ENCODE peak calls at places on chromosomes 7 and 10, in eight cellular contexts. H is K562, A is Panc1, Q is HepG2, U is SK-N-SH, S is GM23338, V is HCT116, T is GM12878. D is an unnamed sample.

GRCh38 chr10:103618575-103619423 is 125.3 kb downstream of the NEURL1 start:
- DNase-seq in T (no peak), Q (no peak), S (no peak), U (peak), V (no peak), A (no peak), H (peak), D (peak)

GRCh38 chr7:26777383-26777782 is 87.0 kb downstream of the SKAP2 start:
- DNase-seq in T (no peak), V (no peak), Q (no peak), U (peak), A (no peak), H (no peak), S (peak), D (no peak)

GRCh38 chr10:117477961-117478670 is 64.4 kb upstream of the EMX2 start:
- DNase-seq in S (no peak), Q (no peak), H (peak), A (peak), T (no peak), V (peak), U (no peak), D (no peak)

GRCh38 chr10:52864459-52865106 is 92.0 kb upstream of the MBL2 start:
- DNase-seq in S (peak), H (no peak), U (no peak), T (no peak), Q (peak), A (peak), V (no peak), D (no peak)

GRCh38 chr7:37740398-37740797 is 56.8 kb downstream of the GPR141 start:
- DNase-seq in Q (no peak), S (no peak), T (no peak), H (no peak), V (no peak), U (no peak), A (no peak), D (no peak)

GRCh38 chr10:89217057-89217990 is 10.2 kb upstream of the CH25H start:
- DNase-seq in V (peak), A (peak), T (peak), U (peak), S (peak), H (peak), Q (peak), D (peak)

GRCh38 chr7:155999631-156000489 is 187.6 kb upstream of the SHH start:
- DNase-seq in V (no peak), A (no peak), H (no peak), S (no peak), U (no peak), T (no peak), Q (no peak), D (no peak)

GRCh38 chr7:3042861-3043489 is 692 bp downstream of the CARD11 start:
- DNase-seq in S (peak), U (no peak), H (peak), V (no peak), T (no peak), Q (no peak), A (no peak), D (no peak)

GRCh38 chr7:7881581-7881980 is 87.0 kb upstream of the GLCCI1 start:
- DNase-seq in Q (no peak), A (no peak), T (no peak), H (no peak), U (no peak), V (no peak), S (no peak), D (no peak)

GRCh38 chr10:47254611-47255010 is 45.4 kb upstream of the GDF10 start:
- DNase-seq in S (no peak), T (no peak), A (no peak), U (no peak), H (no peak), Q (no peak), V (no peak), D (no peak)

DNA sequence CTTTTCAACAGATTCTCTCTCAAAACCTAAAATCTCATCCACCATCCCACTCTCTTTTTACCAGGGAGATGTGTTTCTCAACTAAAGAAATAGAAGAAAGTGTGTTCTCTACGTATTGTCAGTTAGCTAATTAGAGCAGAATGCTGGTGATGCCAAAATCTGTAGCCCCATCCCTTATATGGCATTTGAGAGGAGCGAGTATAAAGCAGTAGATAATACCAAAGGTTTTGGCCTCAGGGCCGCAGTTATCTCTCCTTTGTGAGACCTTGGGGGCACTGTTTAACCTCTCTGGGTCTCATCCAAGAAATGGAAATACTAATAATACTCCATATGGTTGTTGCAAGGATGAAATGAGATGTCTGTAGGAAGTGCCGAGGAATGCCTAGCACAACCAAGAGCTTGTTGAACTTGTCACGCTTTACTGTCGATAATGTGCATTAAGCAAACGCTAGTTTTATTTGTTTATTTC is 456 bp upstream of the DLD start:
- DNase-seq in H (no peak), S (peak), Q (no peak), A (no peak), U (peak), T (no peak), V (no peak), D (peak)
- TF ChIP-seq REST in H (no peak), S (no peak), Q (no peak), A (no peak), U (no peak), T (no peak), V (no peak), D (no peak)

DNA sequence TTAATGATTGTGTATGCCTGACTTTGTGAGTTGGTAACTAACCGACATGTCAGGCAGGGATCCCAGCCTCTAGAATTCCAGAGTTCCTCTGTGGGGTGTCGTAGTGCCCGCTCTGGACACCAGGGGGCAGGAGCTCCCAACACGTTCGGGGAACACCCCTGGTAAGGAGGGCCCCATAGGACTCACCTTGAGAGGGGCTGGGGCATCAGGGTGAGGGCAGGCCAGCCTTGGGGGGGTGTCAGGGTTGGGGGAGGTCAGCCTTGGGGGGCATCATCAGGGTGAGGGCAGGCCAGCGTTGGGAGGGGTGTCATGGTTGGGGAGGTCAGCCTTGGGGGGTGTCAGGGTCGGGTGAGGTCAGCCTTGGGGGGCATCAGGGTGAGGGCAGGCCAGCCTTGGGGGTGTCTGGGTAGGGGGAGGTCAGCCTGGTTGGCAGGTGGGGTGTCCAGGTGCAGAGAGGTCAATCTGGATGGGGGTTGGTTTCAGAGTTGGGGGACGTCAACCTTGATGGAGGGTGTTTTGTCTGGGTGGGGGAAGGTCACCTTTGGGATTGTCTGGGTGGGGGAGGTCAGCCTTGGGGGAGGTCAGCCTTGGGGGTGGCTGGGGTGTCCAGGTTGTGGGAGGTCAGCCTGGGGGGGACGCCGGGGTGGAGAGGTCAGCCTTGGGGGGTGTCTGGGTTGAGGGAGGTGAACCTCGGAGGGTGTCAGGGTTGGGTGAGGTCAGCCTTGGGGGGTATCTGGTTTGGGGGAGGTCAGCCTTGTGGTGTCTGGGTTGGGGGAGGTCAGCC is 45.6 kb upstream of the SUN1 start:
- DNase-seq in Q (peak), S (peak), V (peak), U (peak), T (no peak), H (peak), A (peak), D (peak)
- TF ChIP-seq POLR2AphosphoS5 in Q (no peak), S (no peak), V (no peak), U (no peak), T (no peak), H (no peak), A (no peak), D (no peak)

GRCh38 chr10:126592901-126593300 is 77.6 kb downstream of the C10orf90 start:
- DNase-seq in Q (no peak), U (no peak), S (no peak), T (no peak), H (no peak), A (no peak), V (no peak), D (no peak)

GRCh38 chr10:126596472-126597016 is 73.9 kb downstream of the C10orf90 start:
- DNase-seq in H (no peak), U (no peak), S (no peak), A (no peak), Q (no peak), V (no peak), T (no peak), D (no peak)

GRCh38 chr10:126597206-126597605 is 73.3 kb downstream of the C10orf90 start:
- DNase-seq in V (no peak), T (no peak), H (no peak), U (no peak), Q (no peak), A (no peak), S (no peak), D (no peak)

GRCh38 chr10:126595160-126595559 is 75.3 kb downstream of the C10orf90 start:
- DNase-seq in A (no peak), S (no peak), V (no peak), Q (no peak), H (no peak), U (no peak), T (no peak), D (no peak)

DNA sequence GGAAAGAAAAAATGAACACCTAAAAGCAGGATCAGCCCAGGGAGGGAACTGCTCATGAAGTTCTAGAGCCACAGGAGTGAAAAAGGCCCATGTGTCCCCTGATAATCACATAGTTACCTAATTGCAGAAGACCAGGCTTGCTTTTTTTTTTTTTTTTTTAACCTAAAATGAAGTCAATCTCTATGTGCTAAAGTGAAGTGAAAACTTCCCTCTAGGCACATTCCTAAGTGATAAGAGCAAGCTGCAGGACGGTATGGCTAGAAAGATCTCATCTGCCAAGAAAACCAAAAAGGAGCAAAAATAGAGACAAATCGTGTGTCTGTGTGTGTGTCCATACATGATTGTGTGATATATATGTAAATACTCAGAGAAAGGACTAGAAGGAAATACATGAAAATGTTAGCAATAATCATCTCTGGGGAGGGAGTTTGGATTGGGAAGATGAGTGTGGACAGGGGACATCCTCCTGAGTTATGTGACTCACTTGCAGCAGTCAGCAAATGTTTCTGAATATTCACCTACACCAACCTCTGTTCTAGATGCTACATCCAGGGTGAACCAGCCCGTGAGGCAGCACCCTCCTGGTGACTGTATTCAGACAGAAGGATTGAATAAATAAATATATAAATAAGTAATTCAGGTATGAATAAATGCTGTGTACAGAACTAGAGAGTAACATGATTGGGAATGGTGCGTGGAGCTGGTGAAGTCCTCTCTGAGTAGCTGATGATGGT is 76.4 kb downstream of the C10orf90 start:
- DNase-seq in U (no peak), S (no peak), V (no peak), H (no peak), T (no peak), Q (no peak), A (no peak), D (no peak)
- TF ChIP-seq REST in U (no peak), S (no peak), V (no peak), H (no peak), T (no peak), Q (no peak), A (no peak), D (no peak)

GRCh38 chr10:11450427-11450826 is 161.0 kb downstream of the USP6NL start:
- DNase-seq in A (no peak), S (no peak), V (no peak), Q (no peak), H (peak), U (no peak), T (no peak), D (no peak)

GRCh38 chr10:11454958-11455566 is 156.4 kb downstream of the USP6NL start:
- DNase-seq in H (no peak), V (no peak), T (no peak), Q (no peak), S (peak), U (no peak), A (no peak), D (no peak)

GRCh38 chr10:11457336-11457735 is 154.1 kb downstream of the USP6NL start:
- DNase-seq in A (no peak), V (no peak), S (no peak), T (no peak), H (no peak), Q (no peak), U (no peak), D (no peak)

GRCh38 chr10:11451640-11452260 is 159.7 kb downstream of the USP6NL start:
- DNase-seq in T (no peak), U (no peak), V (no peak), A (no peak), H (no peak), Q (no peak), S (no peak), D (no peak)

GRCh38 chr10:11454160-11454559 is 157.3 kb downstream of the USP6NL start:
- DNase-seq in T (no peak), V (no peak), A (no peak), Q (no peak), H (no peak), S (no peak), U (no peak), D (no peak)
- TF ChIP-seq POLR2AphosphoS5 in T (no peak), V (peak), A (no peak), Q (no peak), H (no peak), S (no peak), U (no peak), D (no peak)

DNA sequence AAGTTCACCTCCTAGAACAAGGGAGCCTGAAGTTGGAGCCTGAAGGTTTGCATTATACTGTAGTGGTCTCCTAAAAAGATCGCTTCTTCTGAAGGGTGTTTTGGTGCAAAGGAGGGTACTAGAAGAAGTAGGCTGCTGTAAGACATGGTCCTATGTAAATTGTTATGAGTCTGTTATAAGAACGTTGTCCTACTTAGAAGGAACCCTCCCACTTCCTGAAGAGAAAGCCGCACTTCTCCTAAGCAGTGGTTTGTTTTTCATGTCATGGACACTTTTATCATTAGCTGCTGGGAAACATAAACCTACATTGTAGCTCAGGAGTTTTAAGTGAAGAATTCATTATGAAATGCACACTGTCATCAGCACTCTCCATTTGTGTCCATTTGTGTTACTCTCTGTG is 129.1 kb upstream of the ITGB1 start:
- DNase-seq in S (no peak), H (no peak), V (no peak), Q (no peak), T (no peak), U (no peak), A (no peak), D (no peak)
- TF ChIP-seq REST in S (no peak), H (no peak), V (no peak), Q (no peak), T (no peak), U (no peak), A (no peak), D (no peak)

DNA sequence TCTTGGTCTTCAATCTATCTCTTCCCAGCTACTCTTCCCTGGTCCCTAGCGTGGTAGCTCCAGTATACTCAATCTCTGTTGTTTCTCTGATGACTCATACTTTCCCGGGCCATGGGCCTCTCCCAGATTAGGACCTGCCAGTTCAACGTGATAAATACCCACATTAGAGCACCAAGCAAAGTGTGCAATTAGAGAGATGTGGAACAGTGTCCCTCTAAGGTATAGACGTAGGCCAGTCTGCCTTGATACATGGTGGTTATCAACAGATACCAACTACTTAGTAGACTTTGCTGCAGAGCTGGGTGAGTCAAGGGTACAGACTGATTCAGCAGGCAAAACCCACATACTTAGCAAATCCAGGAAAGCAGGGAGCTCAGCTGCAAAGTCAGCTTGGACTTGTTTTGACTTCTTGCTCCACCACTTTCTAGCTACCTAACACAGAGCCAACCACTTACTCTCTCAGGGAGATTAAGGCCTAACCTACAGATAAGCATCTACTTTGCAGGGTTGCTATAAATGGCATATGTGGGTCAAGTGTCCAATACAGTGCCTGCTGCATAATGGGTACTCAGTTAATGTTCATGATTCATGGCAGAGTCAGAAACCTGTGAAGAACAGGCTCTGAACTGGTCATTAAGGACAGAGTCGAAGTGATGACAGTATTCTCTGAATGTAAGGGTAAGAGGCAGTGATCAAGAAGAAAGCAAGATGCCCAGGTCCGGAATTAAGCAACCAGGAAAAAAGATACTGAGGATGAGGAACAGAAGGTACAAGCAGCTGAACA is 176.1 kb downstream of the CHN2 start:
- DNase-seq in S (no peak), T (no peak), U (no peak), Q (peak), A (no peak), H (no peak), V (peak), D (no peak)
- TF ChIP-seq POLR2AphosphoS5 in S (no peak), T (no peak), U (no peak), Q (no peak), A (no peak), H (no peak), V (no peak), D (no peak)

GRCh38 chr7:51226042-51226755 is 90.4 kb downstream of the COBL start:
- DNase-seq in S (no peak), U (no peak), Q (no peak), V (no peak), T (no peak), A (no peak), H (no peak), D (no peak)

GRCh38 chr7:51224811-51225581 is 91.6 kb downstream of the COBL start:
- DNase-seq in H (no peak), T (no peak), A (no peak), U (no peak), Q (peak), S (peak), V (peak), D (no peak)

GRCh38 chr7:51227861-51228260 is 88.7 kb downstream of the COBL start:
- DNase-seq in H (no peak), V (no peak), U (no peak), Q (no peak), S (no peak), A (no peak), T (no peak), D (no peak)

GRCh38 chr7:51228386-51228958 is 88.1 kb downstream of the COBL start:
- DNase-seq in Q (no peak), A (no peak), U (no peak), S (no peak), V (no peak), H (no peak), T (no peak), D (no peak)

GRCh38 chr7:51226916-51227535 is 89.6 kb downstream of the COBL start:
- DNase-seq in H (no peak), T (no peak), S (no peak), U (no peak), V (no peak), Q (no peak), A (no peak), D (no peak)
- TF ChIP-seq REST in H (no peak), T (no peak), S (no peak), U (no peak), V (no peak), Q (no peak), A (no peak), D (no peak)

GRCh38 chr10:114403545-114404161 is 649 bp downstream of the AFAP1L2 start:
- DNase-seq in V (no peak), T (no peak), U (peak), Q (no peak), A (no peak), S (peak), H (no peak), D (no peak)
- TF ChIP-seq POLR2AphosphoS5 in V (no peak), T (no peak), U (no peak), Q (no peak), A (no peak), S (no peak), H (no peak), D (no peak)